ENCODE peak calls at places on chromosomes 16 and 17, in ten cellular contexts. R is GM12865, O is tibial nerve, P is GM10248, C is AG04450, I is RWPE1, H is BE2C, K is transverse colon, G is nephron progenitor cell, D is foreskin fibroblast. V is an unnamed sample.

GRCh38 chr16:50505714-50506542 is 42.3 kb upstream of the NKD1 start:
- DNase-seq in H (no peak), I (no peak), R (no peak), O (no peak), K (no peak), P (no peak), G (peak; percentile 51), C (no peak), D (no peak), V (no peak)

GRCh38 chr16:71726491-71727319 is 2.2 kb upstream of the PHLPP2 start:
- DNase-seq in D (peak; percentile 6), K (no peak), P (peak; percentile 19), G (no peak), O (no peak), C (no peak), R (peak; percentile 15), I (no peak), H (no peak), V (no peak)

GRCh38 chr16:10441726-10442125 is 55.9 kb downstream of the ATF7IP2 start:
- DNase-seq in P (no peak), G (no peak), D (peak; percentile 1), H (no peak), R (no peak), I (no peak), K (no peak), C (no peak), O (no peak), V (no peak)

GRCh38 chr16:8866118-8866883 is 2.5 kb downstream of the CARHSP1 start:
- DNase-seq in R (no peak), D (peak; percentile 52), C (no peak), I (no peak), G (peak; percentile 60), K (peak; percentile 54), H (peak; percentile 58), P (no peak), O (no peak), V (no peak)

GRCh38 chr17:43068570-43069367 is 43.7 kb downstream of the RND2 start:
- DNase-seq in H (no peak), C (no peak), R (no peak), O (no peak), G (no peak), P (no peak), I (no peak), K (no peak), D (peak; percentile 29), V (no peak)

GRCh38 chr16:50204426-50205108 is 51.5 kb downstream of the TENT4B start:
- DNase-seq in D (peak; percentile 62), G (no peak), C (no peak), R (peak; percentile 6), O (no peak), K (no peak), P (no peak), H (no peak), I (no peak), V (no peak)

GRCh38 chr17:19494961-19495806 is 38.5 kb upstream of the SLC47A1 start:
- DNase-seq in H (no peak), K (no peak), O (no peak), R (no peak), I (no peak), D (no peak), G (no peak), P (no peak), C (no peak), V (no peak)

GRCh38 chr16:149024-149675 is 3.3 kb upstream of the HBZ start:
- DNase-seq in I (no peak), D (peak; percentile 75), O (no peak), R (no peak), H (peak; percentile 55), G (no peak), K (no peak), C (peak; percentile 11), P (no peak), V (no peak)

GRCh38 chr17:2403044-2403443 is 2.2 kb upstream of the MNT start:
- DNase-seq in R (no peak), K (no peak), H (no peak), I (no peak), C (no peak), G (no peak), O (no peak), P (no peak), D (no peak), V (no peak)

GRCh38 chr16:50196736-50197135 is 43.6 kb downstream of the TENT4B start:
- DNase-seq in P (no peak), I (no peak), H (no peak), C (no peak), R (peak; percentile 51), K (no peak), O (no peak), D (peak; percentile 38), G (no peak), V (no peak)

GRCh38 chr16:23710504-23710903 is 2.5 kb downstream of the ERN2 start:
- DNase-seq in H (no peak), O (no peak), I (no peak), G (no peak), K (no peak), C (no peak), R (no peak), P (no peak), D (no peak), V (no peak)

GRCh38 chr17:27471321-27472269 is 15.3 kb downstream of the KSR1 start:
- DNase-seq in O (no peak), C (no peak), I (peak; percentile 74), K (peak; percentile 30), H (no peak), D (no peak), G (no peak), R (peak; percentile 96), P (peak; percentile 63), V (no peak)

GRCh38 chr16:84349852-84350565 is 18.3 kb upstream of the ATP2C2 start:
- DNase-seq in D (no peak), C (no peak), O (no peak), K (peak; percentile 74), I (no peak), P (no peak), G (no peak), R (no peak), H (no peak), V (no peak)

GRCh38 chr17:15931394-15931793 is 13.5 kb upstream of the ADORA2B start:
- DNase-seq in R (no peak), H (no peak), P (no peak), I (no peak), O (no peak), C (no peak), K (no peak), G (no peak), D (no peak), V (no peak)

GRCh38 chr17:41339571-41340169 is 11.0 kb downstream of the KRT33A start:
- DNase-seq in P (no peak), D (no peak), R (no peak), C (no peak), O (no peak), H (no peak), K (no peak), I (no peak), G (no peak), V (no peak)
- TF ChIP-seq CTCF in P (no peak), D (no peak), R (no peak), C (no peak), O (no peak), H (no peak), K (no peak), I (no peak), G (no peak), V (no peak)

DNA sequence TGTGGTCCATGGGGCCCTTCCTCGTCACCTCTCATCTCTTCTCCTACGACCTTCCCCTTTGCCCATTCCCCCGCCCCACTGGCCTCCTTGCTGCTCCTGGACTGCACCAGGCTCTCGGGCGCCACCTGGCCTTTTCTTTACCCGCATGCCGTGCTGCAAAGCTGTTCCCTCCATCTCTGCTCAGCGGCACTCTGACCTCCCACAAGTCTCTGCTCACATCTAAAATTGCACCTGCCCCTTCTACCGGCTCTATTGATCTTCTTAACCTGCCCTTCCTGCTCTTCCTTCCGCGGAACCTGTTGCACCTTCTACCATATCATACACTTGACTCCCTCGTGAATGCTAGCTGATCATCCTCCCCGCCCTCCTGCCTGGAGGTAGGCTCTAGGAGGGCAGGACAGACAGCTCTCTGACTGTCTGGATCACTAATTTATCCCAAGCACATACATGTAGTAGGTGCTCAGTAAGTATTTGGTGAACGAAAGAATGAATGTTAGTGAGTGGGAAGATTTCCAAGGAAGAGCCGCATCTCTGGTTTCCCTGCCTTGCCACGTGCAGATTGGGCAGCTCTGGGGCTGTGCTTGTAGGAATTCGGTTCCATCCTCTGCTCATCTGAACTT is 17.3 kb downstream of the DNAH17 start:
- DNase-seq in O (no peak), R (no peak), P (no peak), C (no peak), D (no peak), H (no peak), K (no peak), G (no peak), I (no peak), V (no peak)
- TF ChIP-seq CTCF in O (no peak), R (no peak), P (no peak), C (no peak), D (no peak), H (no peak), K (no peak), G (no peak), I (no peak), V (no peak)

GRCh38 chr17:80891096-80892018 is 100.3 kb upstream of the CHMP6 start:
- DNase-seq in K (peak; percentile 22), O (no peak), R (peak; percentile 88), P (peak; percentile 72), C (peak; percentile 29), D (peak; percentile 88), G (no peak), H (peak; percentile 38), I (peak; percentile 73), V (no peak)
- TF ChIP-seq CTCF in K (no peak), O (no peak), R (peak; percentile 25), P (no peak), C (no peak), D (no peak), G (no peak), H (no peak), I (no peak), V (no peak)

GRCh38 chr16:20352615-20353014 is at the start of gene UMOD:
- DNase-seq in K (no peak), O (no peak), R (no peak), G (no peak), P (no peak), I (no peak), H (no peak), D (no peak), C (no peak), V (no peak)

GRCh38 chr16:20347666-20348364 is 4.7 kb downstream of the UMOD start:
- DNase-seq in R (no peak), D (no peak), G (no peak), H (no peak), I (no peak), K (no peak), P (no peak), C (no peak), O (no peak), V (no peak)

GRCh38 chr16:20349615-20350014 is 2.9 kb downstream of the UMOD start:
- DNase-seq in K (no peak), C (no peak), P (no peak), O (no peak), D (no peak), H (no peak), G (no peak), R (no peak), I (no peak), V (no peak)

GRCh38 chr16:20344630-20345029 is 7.9 kb downstream of the UMOD start:
- DNase-seq in C (no peak), D (no peak), I (no peak), R (peak; percentile 26), K (no peak), H (no peak), P (no peak), O (no peak), G (no peak), V (no peak)

GRCh38 chr16:20348365-20349185 is 3.9 kb downstream of the UMOD start:
- DNase-seq in G (peak; percentile 6), C (no peak), P (no peak), I (no peak), R (no peak), O (no peak), D (no peak), H (no peak), K (no peak), V (peak; percentile 4)
- TF ChIP-seq CTCF in G (no peak), C (no peak), P (no peak), I (no peak), R (no peak), O (no peak), D (no peak), H (no peak), K (no peak), V (peak; percentile 24)

V was measured in endothelial cell.